ENCODE peak calls at places on chromosomes 3 and 15, in eight cellular contexts. One of them, this sample, is unnamed.

GRCh38 chr3:123733805-123734526 is 149.1 kb upstream of the HACD2 start:
- DNase-seq in NCI-H1436: no peak
- DNase-seq in stimulated activated CD4-positive, alpha-beta T cell treated with anti-CD3 and anti-CD28 coated beads, Interleukin-1b, Interleukin-23, amount 100 ng/mL, for 24 hours: no peak
- DNase-seq in astrocyte of the spinal cord: peak; percentile 86
- DNase-seq in G401: no peak
- DNase-seq in central memory CD4-positive, alpha-beta T cell: no peak
- DNase-seq in Peyer's patch: no peak
- DNase-seq in stomach: no peak
- DNase-seq in this sample: peak; percentile 93

GRCh38 chr3:117454236-117454635 is 744.7 kb downstream of the TUSC7 start:
- DNase-seq in central memory CD4-positive, alpha-beta T cell: no peak
- DNase-seq in astrocyte of the spinal cord: no peak
- DNase-seq in stimulated activated CD4-positive, alpha-beta T cell treated with anti-CD3 and anti-CD28 coated beads, Interleukin-1b, Interleukin-23, amount 100 ng/mL, for 24 hours: no peak
- DNase-seq in stomach: no peak
- DNase-seq in Peyer's patch: no peak
- DNase-seq in NCI-H1436: no peak
- DNase-seq in G401: no peak
- DNase-seq in this sample: no peak

GRCh38 chr3:4722103-4722502 is 229.0 kb downstream of the ITPR1 start:
- DNase-seq in stimulated activated CD4-positive, alpha-beta T cell treated with anti-CD3 and anti-CD28 coated beads, Interleukin-1b, Interleukin-23, amount 100 ng/mL, for 24 hours: no peak
- DNase-seq in central memory CD4-positive, alpha-beta T cell: no peak
- DNase-seq in Peyer's patch: no peak
- DNase-seq in stomach: no peak
- DNase-seq in NCI-H1436: no peak
- DNase-seq in G401: peak; percentile 72
- DNase-seq in astrocyte of the spinal cord: peak; percentile 81
- DNase-seq in this sample: peak; percentile 76

GRCh38 chr3:49120096-49120437 is 556 bp downstream of the USP19 start:
- DNase-seq in central memory CD4-positive, alpha-beta T cell: no peak
- DNase-seq in astrocyte of the spinal cord: no peak
- DNase-seq in NCI-H1436: no peak
- DNase-seq in stomach: no peak
- DNase-seq in Peyer's patch: no peak
- DNase-seq in stimulated activated CD4-positive, alpha-beta T cell treated with anti-CD3 and anti-CD28 coated beads, Interleukin-1b, Interleukin-23, amount 100 ng/mL, for 24 hours: no peak
- DNase-seq in G401: no peak
- DNase-seq in this sample: no peak

GRCh38 chr3:65955792-65956477 is 82.8 kb downstream of the MAGI1 start:
- DNase-seq in astrocyte of the spinal cord: peak; percentile 73
- DNase-seq in stomach: no peak
- DNase-seq in stimulated activated CD4-positive, alpha-beta T cell treated with anti-CD3 and anti-CD28 coated beads, Interleukin-1b, Interleukin-23, amount 100 ng/mL, for 24 hours: no peak
- DNase-seq in G401: no peak
- DNase-seq in central memory CD4-positive, alpha-beta T cell: no peak
- DNase-seq in Peyer's patch: no peak
- DNase-seq in NCI-H1436: no peak
- DNase-seq in this sample: peak; percentile 57

GRCh38 chr15:93929375-93930094 is 301.8 kb upstream of the MCTP2 start:
- DNase-seq in astrocyte of the spinal cord: peak; percentile 94
- DNase-seq in Peyer's patch: no peak
- DNase-seq in stomach: no peak
- DNase-seq in stimulated activated CD4-positive, alpha-beta T cell treated with anti-CD3 and anti-CD28 coated beads, Interleukin-1b, Interleukin-23, amount 100 ng/mL, for 24 hours: no peak
- DNase-seq in NCI-H1436: no peak
- DNase-seq in G401: no peak
- DNase-seq in central memory CD4-positive, alpha-beta T cell: no peak
- DNase-seq in this sample: peak; percentile 87

GRCh38 chr3:28922376-28922775 is 358.5 kb upstream of the RBMS3 start:
- DNase-seq in stimulated activated CD4-positive, alpha-beta T cell treated with anti-CD3 and anti-CD28 coated beads, Interleukin-1b, Interleukin-23, amount 100 ng/mL, for 24 hours: no peak
- DNase-seq in central memory CD4-positive, alpha-beta T cell: no peak
- DNase-seq in stomach: no peak
- DNase-seq in NCI-H1436: no peak
- DNase-seq in Peyer's patch: no peak
- DNase-seq in astrocyte of the spinal cord: no peak
- DNase-seq in G401: no peak
- DNase-seq in this sample: no peak

GRCh38 chr3:114213669-114214541 is 23.5 kb downstream of the ZNF80 start:
- DNase-seq in astrocyte of the spinal cord: peak; percentile 84
- DNase-seq in G401: peak; percentile 6
- DNase-seq in NCI-H1436: peak; percentile 28
- DNase-seq in Peyer's patch: no peak
- DNase-seq in central memory CD4-positive, alpha-beta T cell: peak; percentile 74
- DNase-seq in stomach: no peak
- DNase-seq in stimulated activated CD4-positive, alpha-beta T cell treated with anti-CD3 and anti-CD28 coated beads, Interleukin-1b, Interleukin-23, amount 100 ng/mL, for 24 hours: peak; percentile 38
- DNase-seq in this sample: peak; percentile 68

GRCh38 chr3:13535905-13536304 is 13.0 kb upstream of the FBLN2 start:
- DNase-seq in NCI-H1436: no peak
- DNase-seq in stomach: no peak
- DNase-seq in central memory CD4-positive, alpha-beta T cell: no peak
- DNase-seq in Peyer's patch: no peak
- DNase-seq in stimulated activated CD4-positive, alpha-beta T cell treated with anti-CD3 and anti-CD28 coated beads, Interleukin-1b, Interleukin-23, amount 100 ng/mL, for 24 hours: no peak
- DNase-seq in G401: peak; percentile 30
- DNase-seq in astrocyte of the spinal cord: no peak
- DNase-seq in this sample: peak; percentile 60

GRCh38 chr15:100713163-100713867 is 110.9 kb downstream of the ASB7 start:
- DNase-seq in NCI-H1436: no peak
- DNase-seq in stomach: no peak
- DNase-seq in G401: no peak
- DNase-seq in astrocyte of the spinal cord: peak; percentile 65
- DNase-seq in stimulated activated CD4-positive, alpha-beta T cell treated with anti-CD3 and anti-CD28 coated beads, Interleukin-1b, Interleukin-23, amount 100 ng/mL, for 24 hours: no peak
- DNase-seq in central memory CD4-positive, alpha-beta T cell: no peak
- DNase-seq in Peyer's patch: peak; percentile 66
- DNase-seq in this sample: peak; percentile 74

GRCh38 chr3:69442771-69443197 is 56.9 kb upstream of the FRMD4B start:
- DNase-seq in central memory CD4-positive, alpha-beta T cell: no peak
- DNase-seq in NCI-H1436: no peak
- DNase-seq in stomach: no peak
- DNase-seq in G401: no peak
- DNase-seq in Peyer's patch: no peak
- DNase-seq in astrocyte of the spinal cord: no peak
- DNase-seq in stimulated activated CD4-positive, alpha-beta T cell treated with anti-CD3 and anti-CD28 coated beads, Interleukin-1b, Interleukin-23, amount 100 ng/mL, for 24 hours: no peak
- DNase-seq in this sample: no peak

GRCh38 chr15:48940508-48940907 is 23.2 kb downstream of the SHC4 start:
- DNase-seq in Peyer's patch: no peak
- DNase-seq in G401: no peak
- DNase-seq in astrocyte of the spinal cord: peak; percentile 96
- DNase-seq in stimulated activated CD4-positive, alpha-beta T cell treated with anti-CD3 and anti-CD28 coated beads, Interleukin-1b, Interleukin-23, amount 100 ng/mL, for 24 hours: no peak
- DNase-seq in stomach: no peak
- DNase-seq in central memory CD4-positive, alpha-beta T cell: no peak
- DNase-seq in NCI-H1436: no peak
- DNase-seq in this sample: peak; percentile 91

GRCh38 chr3:112293368-112294321 is at the start of gene SLC9C1:
- DNase-seq in Peyer's patch: peak; percentile 57
- DNase-seq in stimulated activated CD4-positive, alpha-beta T cell treated with anti-CD3 and anti-CD28 coated beads, Interleukin-1b, Interleukin-23, amount 100 ng/mL, for 24 hours: no peak
- DNase-seq in G401: peak; percentile 82
- DNase-seq in central memory CD4-positive, alpha-beta T cell: peak; percentile 23
- DNase-seq in stomach: no peak
- DNase-seq in NCI-H1436: peak; percentile 40
- DNase-seq in astrocyte of the spinal cord: peak; percentile 85
- DNase-seq in this sample: peak; percentile 73

GRCh38 chr3:119469378-119470189 is 821 bp downstream of the POGLUT1 start:
- DNase-seq in stomach: no peak
- DNase-seq in central memory CD4-positive, alpha-beta T cell: no peak
- DNase-seq in stimulated activated CD4-positive, alpha-beta T cell treated with anti-CD3 and anti-CD28 coated beads, Interleukin-1b, Interleukin-23, amount 100 ng/mL, for 24 hours: no peak
- DNase-seq in astrocyte of the spinal cord: peak; percentile 43
- DNase-seq in Peyer's patch: no peak
- DNase-seq in G401: peak; percentile 40
- DNase-seq in NCI-H1436: no peak
- DNase-seq in this sample: peak; percentile 12

GRCh38 chr3:153315781-153316180 is 153.8 kb downstream of the RAP2B start:
- DNase-seq in NCI-H1436: no peak
- DNase-seq in Peyer's patch: no peak
- DNase-seq in stomach: no peak
- DNase-seq in stimulated activated CD4-positive, alpha-beta T cell treated with anti-CD3 and anti-CD28 coated beads, Interleukin-1b, Interleukin-23, amount 100 ng/mL, for 24 hours: no peak
- DNase-seq in central memory CD4-positive, alpha-beta T cell: no peak
- DNase-seq in G401: no peak
- DNase-seq in astrocyte of the spinal cord: peak; percentile 46
- DNase-seq in this sample: peak; percentile 88

GRCh38 chr3:152403632-152404066 is 134.9 kb downstream of the MBNL1 start:
- DNase-seq in NCI-H1436: no peak
- DNase-seq in stimulated activated CD4-positive, alpha-beta T cell treated with anti-CD3 and anti-CD28 coated beads, Interleukin-1b, Interleukin-23, amount 100 ng/mL, for 24 hours: no peak
- DNase-seq in central memory CD4-positive, alpha-beta T cell: no peak
- DNase-seq in astrocyte of the spinal cord: no peak
- DNase-seq in G401: peak; percentile 50
- DNase-seq in Peyer's patch: peak; percentile 53
- DNase-seq in stomach: peak; percentile 27
- DNase-seq in this sample: no peak

GRCh38 chr15:39511000-39511914 is 69.6 kb upstream of the THBS1 start:
- DNase-seq in stomach: no peak
- DNase-seq in astrocyte of the spinal cord: peak; percentile 82
- DNase-seq in Peyer's patch: no peak
- DNase-seq in stimulated activated CD4-positive, alpha-beta T cell treated with anti-CD3 and anti-CD28 coated beads, Interleukin-1b, Interleukin-23, amount 100 ng/mL, for 24 hours: no peak
- DNase-seq in NCI-H1436: no peak
- DNase-seq in central memory CD4-positive, alpha-beta T cell: no peak
- DNase-seq in G401: no peak
- DNase-seq in this sample: peak; percentile 89